ENCODE peak calls at places on chromosome 12, in eight cellular contexts. R is activated CD4-positive, alpha-beta T cell treated with anti-CD3 and anti-CD28 coated beads, Interleukin-2, amount 50 U/mL, for 1 hour; P is fibroblast of pulmonary artery; Y is nucleus accumbens; N is dorsolateral prefrontal cortex; B is body of pancreas; O is lower leg skin; H is hypothalamus. J is an unnamed sample.

GRCh38 chr12:94172031-94172430 is 23.7 kb downstream of the PLXNC1 start:
- DNase-seq in B (peak), R (no peak), Y (no peak), N (no peak), H (no peak), O (no peak), P (peak), J (peak)

GRCh38 chr12:47843226-47843980 is 23.7 kb upstream of the HDAC7 start:
- DNase-seq in Y (no peak), O (no peak), N (no peak), R (no peak), H (no peak), P (no peak), B (no peak), J (no peak)

GRCh38 chr12:118212627-118213026 is 76.7 kb downstream of the PEBP1 start:
- DNase-seq in P (no peak), B (no peak), R (no peak), N (no peak), Y (no peak), H (no peak), O (no peak), J (no peak)

GRCh38 chr12:110370732-110371141 is 32.8 kb downstream of the ANAPC7 start:
- DNase-seq in R (no peak), O (peak), P (no peak), N (no peak), B (no peak), H (no peak), Y (no peak), J (no peak)

GRCh38 chr12:75489613-75490210 is 9.2 kb downstream of the GLIPR1 start:
- DNase-seq in P (peak), R (no peak), O (no peak), Y (no peak), B (no peak), H (no peak), N (no peak), J (peak)

GRCh38 chr12:4809449-4810218 is 89.4 kb downstream of the GALNT8 start:
- DNase-seq in O (no peak), B (no peak), R (no peak), Y (no peak), P (no peak), N (no peak), H (no peak), J (no peak)

GRCh38 chr12:118582863-118583262 is 206.5 kb downstream of the SUDS3 start:
- DNase-seq in R (no peak), P (no peak), N (no peak), H (no peak), B (no peak), Y (no peak), O (no peak), J (no peak)

GRCh38 chr12:52010152-52010622 is 3.4 kb downstream of the TAMALIN start:
- DNase-seq in O (peak), Y (peak), R (no peak), H (peak), P (peak), N (peak), B (peak), J (peak)

GRCh38 chr12:7107181-7108041 is 1.6 kb downstream of the C1RL start:
- DNase-seq in N (no peak), H (no peak), R (no peak), O (no peak), B (peak), Y (no peak), P (peak), J (peak)

GRCh38 chr12:106281056-106281782 is 21.3 kb upstream of the TCP11L2 start:
- DNase-seq in N (no peak), Y (no peak), H (no peak), B (no peak), O (no peak), R (no peak), P (no peak), J (no peak)

GRCh38 chr12:79420146-79420618 is 270.6 kb downstream of the PAWR start:
- DNase-seq in Y (no peak), H (no peak), O (no peak), N (no peak), B (peak), P (peak), R (no peak), J (peak)

GRCh38 chr12:119578112-119578511 is 15.5 kb upstream of the TMEM233 start:
- DNase-seq in H (no peak), R (no peak), Y (no peak), N (no peak), O (no peak), B (no peak), P (no peak), J (no peak)

GRCh38 chr12:111135293-111135832 is 215.0 kb upstream of the MYL2 start:
- DNase-seq in B (no peak), O (no peak), P (no peak), H (no peak), R (no peak), Y (no peak), N (no peak), J (no peak)

GRCh38 chr12:108257610-108258106 is 81.5 kb downstream of the CMKLR1 start:
- DNase-seq in O (no peak), R (no peak), P (no peak), N (no peak), Y (no peak), B (no peak), H (no peak), J (no peak)

GRCh38 chr12:11584213-11584855 is 65.1 kb upstream of the ETV6 start:
- DNase-seq in N (no peak), P (peak), H (no peak), Y (no peak), R (no peak), O (no peak), B (peak), J (no peak)

GRCh38 chr12:113461666-113462065 is 10.0 kb downstream of the LHX5 start:
- DNase-seq in N (no peak), O (no peak), Y (no peak), R (no peak), H (no peak), P (peak), B (no peak), J (peak)

GRCh38 chr12:63206908-63207307 is 55.9 kb upstream of the AVPR1A start:
- DNase-seq in N (no peak), B (peak), R (no peak), O (no peak), Y (no peak), H (no peak), P (no peak), J (peak)

GRCh38 chr12:53600490-53601295 is 25.5 kb downstream of the ATF7 start:
- DNase-seq in O (no peak), R (no peak), P (no peak), N (no peak), Y (no peak), H (no peak), B (no peak), J (no peak)

GRCh38 chr12:49622501-49623141 is 740 bp upstream of the PRPF40B start:
- DNase-seq in O (peak), R (peak), B (peak), Y (no peak), P (no peak), N (no peak), H (no peak), J (peak)

GRCh38 chr12:121795029-121795977 is 1.8 kb upstream of the RHOF start:
- DNase-seq in Y (peak), N (peak), R (peak), O (peak), H (peak), B (peak), P (peak), J (peak)

GRCh38 chr12:62438098-62438692 is 28.4 kb upstream of the MON2 start:
- DNase-seq in R (peak), H (peak), N (no peak), Y (peak), B (peak), O (no peak), P (peak), J (peak)

GRCh38 chr12:26629864-26630263 is 203.1 kb downstream of the ITPR2 start:
- DNase-seq in O (no peak), B (no peak), H (no peak), N (no peak), Y (no peak), P (peak), R (no peak), J (peak)

GRCh38 chr12:24778486-24779304 is 170.2 kb downstream of the BCAT1 start:
- DNase-seq in P (peak), B (no peak), H (no peak), Y (no peak), O (no peak), N (no peak), R (no peak), J (peak)

GRCh38 chr12:46402451-46402850 is 29.9 kb upstream of the SLC38A2 start:
- DNase-seq in Y (no peak), B (peak), H (no peak), P (peak), R (no peak), N (no peak), O (no peak), J (peak)

GRCh38 chr12:88503344-88503743 is 76.9 kb downstream of the KITLG start:
- DNase-seq in R (no peak), P (no peak), O (no peak), B (no peak), H (no peak), Y (no peak), N (no peak), J (no peak)

GRCh38 chr12:43914923-43915468 is 79.1 kb downstream of the TMEM117 start:
- DNase-seq in N (no peak), O (no peak), H (no peak), R (no peak), B (no peak), Y (no peak), P (peak), J (peak)

GRCh38 chr12:47316609-47317049 is 236.9 kb upstream of the AMIGO2 start:
- DNase-seq in H (no peak), R (no peak), B (no peak), N (no peak), O (no peak), Y (no peak), P (peak), J (no peak)

GRCh38 chr12:62912644-62913043 is 22.3 kb downstream of the PPM1H start:
- DNase-seq in O (no peak), Y (no peak), R (no peak), N (no peak), H (no peak), B (no peak), P (no peak), J (no peak)

GRCh38 chr12:116996648-116997047 is 85.9 kb downstream of the FBXW8 start:
- DNase-seq in N (no peak), R (no peak), Y (no peak), B (no peak), P (peak), O (no peak), H (no peak), J (no peak)

GRCh38 chr12:65962921-65963883 is 138.9 kb downstream of the HMGA2 start:
- DNase-seq in H (no peak), R (no peak), P (no peak), O (no peak), Y (no peak), B (peak), N (no peak), J (no peak)

GRCh38 chr12:116969615-116970575 is 59.1 kb downstream of the FBXW8 start:
- DNase-seq in O (no peak), P (peak), B (peak), H (peak), Y (no peak), N (no peak), R (no peak), J (no peak)

GRCh38 chr12:109714141-109714912 is 702 bp downstream of the FAM222A start:
- DNase-seq in O (peak), H (peak), Y (peak), N (no peak), P (peak), B (peak), R (peak), J (peak)

GRCh38 chr12:40224439-40225291 is at the start of gene LRRK2:
- DNase-seq in R (peak), B (peak), N (peak), H (peak), Y (peak), O (peak), P (peak), J (peak)

J was measured in choroid plexus epithelial cell.